ENCODE peak calls at places on chromosomes 11 and 22, in four cellular contexts. One of them, this sample, is unnamed. For H3K4me1, the result is how much of the 10 kb centered on the place peaks cover.

GRCh38 chr11:86737752-86738151 is 62.6 kb upstream of the PRSS23 start:
- DNase-seq in fibroblast of lung: no peak
- DNase-seq in GM23248: peak
- DNase-seq in H1: no peak
- DNase-seq in this sample: no peak

GRCh38 chr11:62069374-62069773 is 54.4 kb upstream of the INCENP start:
- DNase-seq in fibroblast of lung: no peak
- DNase-seq in GM23248: no peak
- DNase-seq in H1: no peak
- DNase-seq in this sample: no peak

GRCh38 chr11:41522391-41522790 is 62.9 kb upstream of the LRRC4C start:
- DNase-seq in fibroblast of lung: peak
- DNase-seq in GM23248: peak
- DNase-seq in H1: no peak
- DNase-seq in this sample: no peak

GRCh38 chr22:23255506-23255905 is 75.2 kb downstream of the BCR start:
- DNase-seq in fibroblast of lung: no peak
- DNase-seq in GM23248: no peak
- DNase-seq in H1: no peak
- DNase-seq in this sample: no peak

GRCh38 chr11:79973701-79974626 is 533.1 kb upstream of the TENM4 start:
- DNase-seq in fibroblast of lung: no peak
- DNase-seq in GM23248: no peak
- DNase-seq in H1: peak
- DNase-seq in this sample: peak

GRCh38 chr11:123573291-123573690 is 81.1 kb downstream of the SCN3B start:
- DNase-seq in fibroblast of lung: no peak
- DNase-seq in GM23248: no peak
- DNase-seq in H1: no peak
- DNase-seq in this sample: no peak

GRCh38 chr11:4626207-4627105 is 10.8 kb upstream of the OR51D1 start:
- DNase-seq in fibroblast of lung: peak
- DNase-seq in GM23248: peak
- DNase-seq in H1: no peak
- DNase-seq in this sample: peak

GRCh38 chr11:45332486-45332934 is 46.4 kb upstream of the SYT13 start:
- DNase-seq in fibroblast of lung: no peak
- DNase-seq in GM23248: peak
- DNase-seq in H1: no peak
- DNase-seq in this sample: peak

GRCh38 chr11:61966673-61967176 is 709 bp downstream of the FTH1 start:
- DNase-seq in fibroblast of lung: peak
- DNase-seq in GM23248: peak
- DNase-seq in H1: no peak
- DNase-seq in this sample: peak

GRCh38 chr11:12677131-12677530 is 2.9 kb downstream of the TEAD1 start:
- DNase-seq in fibroblast of lung: peak
- DNase-seq in GM23248: peak
- DNase-seq in H1: no peak
- DNase-seq in this sample: no peak

GRCh38 chr22:42243802-42244060 is 26.7 kb downstream of the TCF20 start:
- DNase-seq in fibroblast of lung: no peak
- DNase-seq in GM23248: no peak
- DNase-seq in H1: no peak
- DNase-seq in this sample: no peak

GRCh38 chr22:45202333-45203149 is 38.2 kb downstream of the KIAA0930 start:
- DNase-seq in fibroblast of lung: peak
- DNase-seq in GM23248: no peak
- DNase-seq in H1: no peak
- DNase-seq in this sample: no peak

GRCh38 chr11:65726660-65727059 is 6.1 kb upstream of the RNASEH2C start:
- DNase-seq in fibroblast of lung: no peak
- DNase-seq in GM23248: no peak
- DNase-seq in H1: no peak
- DNase-seq in this sample: no peak

GRCh38 chr22:31897842-31898241 is 46.5 kb upstream of the YWHAH start:
- DNase-seq in fibroblast of lung: no peak
- DNase-seq in GM23248: no peak
- DNase-seq in H1: no peak
- DNase-seq in this sample: peak

GRCh38 chr11:57496109-57496820 is 19.2 kb downstream of the SLC43A1 start:
- DNase-seq in fibroblast of lung: no peak
- DNase-seq in GM23248: no peak
- DNase-seq in H1: no peak
- DNase-seq in this sample: no peak

GRCh38 chr11:132220464-132220863 is 850.0 kb downstream of the NTM start:
- DNase-seq in fibroblast of lung: peak
- DNase-seq in GM23248: peak
- DNase-seq in H1: no peak
- DNase-seq in this sample: peak

GRCh38 chr11:60349990-60350389 is 22.9 kb downstream of the MS4A6E start:
- DNase-seq in fibroblast of lung: no peak
- DNase-seq in GM23248: no peak
- DNase-seq in H1: no peak
- DNase-seq in this sample: no peak

GRCh38 chr22:38202437-38203089 is 769 bp downstream of the MAFF start:
- DNase-seq in fibroblast of lung: peak
- DNase-seq in GM23248: peak
- DNase-seq in H1: no peak
- DNase-seq in this sample: peak

GRCh38 chr22:46654426-46654825 is 34.2 kb downstream of the GRAMD4 start:
- DNase-seq in fibroblast of lung: no peak
- DNase-seq in GM23248: no peak
- DNase-seq in H1: no peak
- DNase-seq in this sample: no peak

GRCh38 chr11:72308226-72309073 is 64.5 kb upstream of the PHOX2A start:
- DNase-seq in fibroblast of lung: peak
- DNase-seq in GM23248: peak
- DNase-seq in H1: no peak
- DNase-seq in this sample: peak

GRCh38 chr11:71433648-71434450 is 14.3 kb downstream of the DHCR7 start:
- DNase-seq in fibroblast of lung: no peak
- DNase-seq in GM23248: peak
- DNase-seq in H1: no peak
- DNase-seq in this sample: no peak

GRCh38 chr11:48154162-48154561 is 62.4 kb upstream of the OR4B1 start:
- DNase-seq in fibroblast of lung: peak
- DNase-seq in GM23248: peak
- DNase-seq in H1: no peak
- DNase-seq in this sample: peak

GRCh38 chr11:66958232-66958955 is at the start of gene PC:
- DNase-seq in fibroblast of lung: peak
- DNase-seq in GM23248: peak
- DNase-seq in H1: peak
- DNase-seq in this sample: peak

GRCh38 chr11:66957971-66958231 is 282 bp downstream of the PC start:
- DNase-seq in fibroblast of lung: no peak
- DNase-seq in GM23248: no peak
- DNase-seq in H1: no peak
- DNase-seq in this sample: no peak

GRCh38 chr11:66956689-66957290 is 1.4 kb downstream of the PC start:
- DNase-seq in fibroblast of lung: peak
- DNase-seq in GM23248: peak
- DNase-seq in H1: no peak
- DNase-seq in this sample: no peak

GRCh38 chr11:66962247-66962646 is 4.1 kb upstream of the PC start:
- DNase-seq in fibroblast of lung: no peak
- DNase-seq in GM23248: no peak
- DNase-seq in H1: no peak
- DNase-seq in this sample: no peak

DNA sequence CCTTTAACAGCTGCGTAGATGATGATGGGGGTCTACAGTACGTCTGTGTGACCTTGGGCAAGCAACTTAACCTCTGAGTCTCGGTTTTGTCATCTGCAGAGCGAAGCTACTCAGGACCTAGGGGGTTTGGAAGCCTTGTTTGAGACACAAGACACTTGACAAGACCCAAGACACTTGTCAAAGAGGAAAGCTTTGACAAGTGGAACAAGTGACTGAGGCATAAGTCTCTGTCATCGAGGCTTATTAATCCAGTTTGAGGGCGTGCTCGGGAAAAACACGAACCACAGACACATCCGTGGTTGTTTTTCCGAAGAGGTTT is 732 bp upstream of the PC start:
- DNase-seq in fibroblast of lung: no peak
- DNase-seq in GM23248: peak
- DNase-seq in H1: no peak
- DNase-seq in this sample: no peak
- H3K27ac ChIP-seq in fibroblast of lung: no peak
- H3K27ac ChIP-seq in GM23248: peak
- H3K27ac ChIP-seq in H1: peak
- H3K27ac ChIP-seq in this sample: peak

GRCh38 chr22:39227542-39228272 is 17.1 kb downstream of the PDGFB start:
- DNase-seq in fibroblast of lung: no peak
- DNase-seq in GM23248: no peak
- DNase-seq in H1: no peak
- DNase-seq in this sample: no peak

GRCh38 chr22:39231197-39231950 is 13.4 kb downstream of the PDGFB start:
- DNase-seq in fibroblast of lung: no peak
- DNase-seq in GM23248: no peak
- DNase-seq in H1: no peak
- DNase-seq in this sample: no peak

GRCh38 chr22:39230261-39231196 is 14.3 kb downstream of the PDGFB start:
- DNase-seq in fibroblast of lung: no peak
- DNase-seq in GM23248: no peak
- DNase-seq in H1: no peak
- DNase-seq in this sample: no peak

GRCh38 chr22:39229075-39229474 is 15.7 kb downstream of the PDGFB start:
- DNase-seq in fibroblast of lung: no peak
- DNase-seq in GM23248: no peak
- DNase-seq in H1: no peak
- DNase-seq in this sample: no peak

DNA sequence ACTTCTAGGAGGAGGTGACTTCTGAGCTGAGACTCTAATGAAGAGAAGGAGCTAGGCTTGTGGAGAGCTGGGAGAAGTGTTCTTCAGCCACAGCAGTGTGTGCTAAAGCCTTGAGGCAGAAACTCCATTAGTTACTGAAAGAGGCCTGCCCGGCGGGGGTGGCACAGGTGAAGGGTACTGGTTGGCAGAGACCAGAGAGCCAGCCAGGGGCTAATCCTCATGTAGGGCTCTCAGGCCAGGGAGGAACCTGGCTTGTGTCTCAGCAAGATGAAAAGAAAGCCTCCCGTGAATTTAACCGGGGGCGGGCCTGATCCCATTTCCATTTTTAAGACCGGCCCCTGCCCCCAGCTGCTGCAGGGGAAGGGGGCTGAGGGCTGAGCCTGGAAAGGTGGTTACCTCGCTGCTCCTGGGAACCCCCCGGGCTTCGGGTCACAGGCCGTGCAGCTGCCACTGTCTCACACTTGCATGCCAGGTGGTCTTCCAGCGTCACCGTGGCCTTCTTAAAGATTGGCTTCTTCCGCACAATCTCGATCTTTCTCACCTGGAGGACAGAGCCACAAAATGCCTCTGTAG is 15.0 kb downstream of the PDGFB start:
- DNase-seq in fibroblast of lung: no peak
- DNase-seq in GM23248: no peak
- DNase-seq in H1: no peak
- DNase-seq in this sample: no peak
- TF ChIP-seq EZH2 in fibroblast of lung: no peak
- TF ChIP-seq EZH2 in GM23248: no peak
- TF ChIP-seq EZH2 in H1: no peak
- TF ChIP-seq EZH2 in this sample: no peak

DNA sequence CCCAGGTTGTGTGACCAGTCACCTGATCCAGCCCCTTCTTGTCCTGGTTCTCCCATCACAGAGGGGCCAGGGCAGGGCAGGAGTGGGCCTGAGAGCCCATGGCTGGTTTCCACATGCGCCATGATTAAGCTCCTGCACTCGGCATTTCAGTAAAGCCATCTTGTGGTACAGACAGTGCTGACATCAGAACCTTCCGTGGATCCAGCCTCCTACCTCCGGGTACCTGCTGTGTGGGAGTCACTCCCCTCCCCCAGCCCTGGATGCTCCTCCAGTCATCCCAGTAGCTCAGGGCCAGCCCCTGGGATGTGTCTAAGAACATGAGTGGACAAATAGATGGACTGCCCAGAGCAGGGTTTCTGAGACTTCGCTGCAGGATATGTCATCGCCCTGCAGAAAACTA is 22.1 kb upstream of the MGAT3 start:
- DNase-seq in fibroblast of lung: no peak
- DNase-seq in GM23248: no peak
- DNase-seq in H1: no peak
- DNase-seq in this sample: no peak
- H3K4me1 ChIP-seq in fibroblast of lung: under half
- H3K4me1 ChIP-seq in GM23248: under half
- H3K4me1 ChIP-seq in H1: under half
- H3K4me1 ChIP-seq in this sample: under half

GRCh38 chr22:17167486-17167885 is 8.4 kb upstream of the HDHD5 start:
- DNase-seq in fibroblast of lung: no peak
- DNase-seq in GM23248: no peak
- DNase-seq in H1: no peak
- DNase-seq in this sample: no peak

GRCh38 chr22:17171016-17171312 is 11.9 kb upstream of the HDHD5 start:
- DNase-seq in fibroblast of lung: no peak
- DNase-seq in GM23248: no peak
- DNase-seq in H1: peak
- DNase-seq in this sample: no peak

GRCh38 chr22:17172172-17172833 is 13.2 kb upstream of the HDHD5 start:
- DNase-seq in fibroblast of lung: no peak
- DNase-seq in GM23248: no peak
- DNase-seq in H1: no peak
- DNase-seq in this sample: no peak

GRCh38 chr22:17176715-17177114 is 17.6 kb upstream of the HDHD5 start:
- DNase-seq in fibroblast of lung: no peak
- DNase-seq in GM23248: no peak
- DNase-seq in H1: no peak
- DNase-seq in this sample: no peak

GRCh38 chr22:17171313-17172171 is 12.5 kb upstream of the HDHD5 start:
- DNase-seq in fibroblast of lung: peak
- DNase-seq in GM23248: peak
- DNase-seq in H1: peak
- DNase-seq in this sample: peak
- H3K27ac ChIP-seq in fibroblast of lung: peak
- H3K27ac ChIP-seq in GM23248: peak
- H3K27ac ChIP-seq in H1: peak
- H3K27ac ChIP-seq in this sample: peak

GRCh38 chr11:69803022-69803421 is 16.2 kb downstream of the FGF3 start:
- DNase-seq in fibroblast of lung: no peak
- DNase-seq in GM23248: no peak
- DNase-seq in H1: no peak
- DNase-seq in this sample: no peak

GRCh38 chr11:69801513-69802335 is 17.5 kb downstream of the FGF3 start:
- DNase-seq in fibroblast of lung: no peak
- DNase-seq in GM23248: no peak
- DNase-seq in H1: peak
- DNase-seq in this sample: peak

GRCh38 chr11:69804769-69805508 is 14.3 kb downstream of the FGF3 start:
- DNase-seq in fibroblast of lung: no peak
- DNase-seq in GM23248: no peak
- DNase-seq in H1: no peak
- DNase-seq in this sample: no peak

GRCh38 chr11:69800278-69800677 is 18.9 kb downstream of the FGF3 start:
- DNase-seq in fibroblast of lung: no peak
- DNase-seq in GM23248: no peak
- DNase-seq in H1: no peak
- DNase-seq in this sample: no peak

GRCh38 chr11:69803604-69804218 is 15.5 kb downstream of the FGF3 start:
- DNase-seq in fibroblast of lung: no peak
- DNase-seq in GM23248: no peak
- DNase-seq in H1: no peak
- DNase-seq in this sample: no peak
- TF ChIP-seq EZH2 in fibroblast of lung: no peak
- TF ChIP-seq EZH2 in GM23248: no peak
- TF ChIP-seq EZH2 in H1: no peak
- TF ChIP-seq EZH2 in this sample: no peak

This sample was measured in A673.